ENCODE peak calls at places on chromosomes 7 and 10, in five cellular contexts. F, C, S, T and J are unnamed samples.

GRCh38 chr10:77513783-77514331 is 123.8 kb downstream of the KCNMA1 start:
- DNase-seq in C (no peak), F (peak; percentile 70), T (peak; percentile 61), S (peak; percentile 18), J (no peak)

GRCh38 chr7:149459201-149459539 is 1.7 kb downstream of the ZNF777 start:
- DNase-seq in T (no peak), F (no peak), C (no peak), S (no peak), J (no peak)

GRCh38 chr7:1856966-1857441 is 186.9 kb downstream of the ELFN1 start:
- DNase-seq in S (no peak), T (no peak), C (no peak), F (no peak), J (peak; percentile 46)

GRCh38 chr7:94696981-94697670 is 41.2 kb upstream of the SGCE start:
- DNase-seq in C (peak; percentile 48), F (peak; percentile 97), T (peak; percentile 29), S (peak; percentile 46), J (no peak)

GRCh38 chr7:122416316-122416925 is 111.9 kb upstream of the FEZF1 start:
- DNase-seq in F (no peak), C (no peak), T (no peak), S (no peak), J (no peak)

GRCh38 chr7:42175834-42176745 is 60.9 kb downstream of the GLI3 start:
- DNase-seq in S (no peak), T (no peak), F (no peak), C (no peak), J (no peak)

GRCh38 chr7:107854989-107855388 is 36.0 kb upstream of the DLD start:
- DNase-seq in S (no peak), T (no peak), C (no peak), F (peak; percentile 42), J (no peak)

GRCh38 chr10:53107711-53108110 is 335.1 kb upstream of the MBL2 start:
- DNase-seq in S (no peak), T (no peak), F (no peak), C (no peak), J (no peak)

GRCh38 chr10:91551856-91552255 is 81.0 kb downstream of the PPP1R3C start:
- DNase-seq in T (no peak), C (peak; percentile 77), S (peak; percentile 62), F (peak; percentile 86), J (no peak)

GRCh38 chr10:75243426-75243825 is 7.7 kb upstream of the COMTD1 start:
- DNase-seq in T (peak; percentile 63), F (no peak), C (no peak), S (no peak), J (no peak)

GRCh38 chr10:43110318-43111071 is 27.8 kb upstream of the CSGALNACT2 start:
- DNase-seq in C (peak; percentile 44), S (no peak), T (peak; percentile 36), F (peak; percentile 86), J (peak; percentile 47)

GRCh38 chr10:124530215-124530665 is 68.6 kb downstream of the LHPP start:
- DNase-seq in T (peak; percentile 91), C (peak; percentile 90), S (peak; percentile 87), F (peak; percentile 84), J (peak; percentile 91)

GRCh38 chr7:64990216-64990615 is 620 bp downstream of the ZNF117 start:
- DNase-seq in T (no peak), S (no peak), C (no peak), F (no peak), J (no peak)

GRCh38 chr7:44750921-44751571 is 2.4 kb downstream of the ZMIZ2 start:
- DNase-seq in S (no peak), T (peak; percentile 44), C (no peak), F (no peak), J (no peak)

GRCh38 chr7:114426824-114427223 is 12.2 kb downstream of the FOXP2 start:
- DNase-seq in T (no peak), F (peak; percentile 60), S (no peak), C (no peak), J (no peak)

GRCh38 chr10:120184547-120185337 is 272.3 kb upstream of the PLPP4 start:
- DNase-seq in T (no peak), F (no peak), S (no peak), C (no peak), J (no peak)

GRCh38 chr7:96308253-96308949 is 13.5 kb downstream of the SLC25A13 start:
- DNase-seq in S (no peak), C (no peak), F (no peak), T (no peak), J (no peak)

GRCh38 chr10:12954866-12955265 is 46.6 kb downstream of the CCDC3 start:
- DNase-seq in T (no peak), S (no peak), C (no peak), F (no peak), J (no peak)

GRCh38 chr10:67764012-67764822 is 68.2 kb upstream of the CTNNA3 start:
- DNase-seq in T (peak; percentile 96), S (peak; percentile 94), F (peak; percentile 94), C (peak; percentile 96), J (peak; percentile 89)

GRCh38 chr7:117157121-117157870 is 165.6 kb downstream of the WNT2 start:
- DNase-seq in T (no peak), C (peak; percentile 79), S (peak; percentile 40), F (peak; percentile 96), J (peak; percentile 41)

GRCh38 chr7:149686001-149686400 is 87.4 kb downstream of the ZNF467 start:
- DNase-seq in F (peak; percentile 93), S (no peak), T (no peak), C (no peak), J (no peak)

GRCh38 chr7:44196450-44196872 is 4.3 kb upstream of the YKT6 start:
- DNase-seq in C (peak; percentile 62), F (peak; percentile 69), T (no peak), S (peak; percentile 30), J (no peak)

GRCh38 chr10:22651276-22651980 is 63.0 kb downstream of the PIP4K2A start:
- DNase-seq in F (no peak), C (peak; percentile 52), T (no peak), S (no peak), J (peak; percentile 67)

GRCh38 chr10:67869996-67870395 is 14.5 kb upstream of the SIRT1 start:
- DNase-seq in F (no peak), C (no peak), T (no peak), S (no peak), J (no peak)

DNA sequence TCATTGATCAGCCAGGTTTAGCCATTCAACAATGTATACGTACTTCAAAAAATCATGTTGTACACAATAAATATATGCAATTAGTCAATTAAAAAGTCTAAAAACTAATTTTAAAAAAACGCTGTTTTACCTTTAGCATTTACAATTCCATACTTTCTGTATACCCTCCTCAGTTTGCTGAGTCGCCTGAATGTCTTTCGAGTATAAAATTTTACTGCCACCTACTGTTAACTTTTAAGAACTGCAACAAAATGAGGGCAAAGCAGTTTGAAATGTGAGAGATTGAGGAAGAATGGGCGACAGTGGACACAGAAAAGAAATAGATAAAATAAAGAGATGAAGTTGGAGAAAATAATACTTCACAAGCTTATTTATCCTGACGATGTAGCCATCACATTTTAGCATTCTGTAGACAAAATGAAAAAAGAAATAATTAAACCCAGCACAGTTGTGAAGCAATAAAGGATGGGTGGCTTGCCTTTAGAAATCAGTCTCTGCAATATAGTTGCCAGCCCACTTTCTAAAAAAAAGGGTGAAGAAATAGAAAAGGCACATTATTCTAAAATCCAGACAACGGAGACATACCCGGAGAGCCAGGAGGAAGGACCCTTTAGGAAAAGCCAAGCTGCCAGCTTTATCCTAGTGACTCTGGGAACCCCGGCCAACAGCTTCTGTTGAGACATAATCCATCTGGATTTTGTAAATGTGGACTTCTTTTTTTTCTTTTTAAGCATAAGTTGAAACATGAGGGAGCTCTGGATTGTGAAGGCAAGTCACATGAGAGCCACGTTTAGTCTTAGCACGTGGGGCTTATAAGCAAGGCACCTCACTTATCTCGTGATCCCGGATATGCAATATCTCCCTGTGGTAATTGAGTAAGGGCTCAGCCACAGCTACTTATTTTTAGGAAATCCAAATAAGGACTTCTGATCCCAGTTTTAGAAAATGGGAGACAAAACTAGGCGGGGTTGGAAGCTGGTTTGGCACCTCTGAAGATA is 110.9 kb upstream of the PTN start:
- DNase-seq in S (peak; percentile 34), T (peak; percentile 13), F (peak; percentile 98), C (peak; percentile 43), J (no peak)
- H3K27ac ChIP-seq in S (peak overlapping the region; percentile 18), T (peak overlapping the region; percentile 75), F (peak overlapping the region; percentile 99), C (no peak overlapping the region), J (no peak overlapping the region)

GRCh38 chr7:27106906-27107250 is 4.4 kb upstream of the HOXA2 start:
- DNase-seq in S (no peak), T (no peak), F (no peak), C (no peak), J (no peak)
- H3K4me3 ChIP-seq in S (peak overlapping the region; percentile 23), T (peak overlapping the region; percentile 21), F (no peak overlapping the region), C (no peak overlapping the region), J (peak overlapping the region; percentile 49)

DNA sequence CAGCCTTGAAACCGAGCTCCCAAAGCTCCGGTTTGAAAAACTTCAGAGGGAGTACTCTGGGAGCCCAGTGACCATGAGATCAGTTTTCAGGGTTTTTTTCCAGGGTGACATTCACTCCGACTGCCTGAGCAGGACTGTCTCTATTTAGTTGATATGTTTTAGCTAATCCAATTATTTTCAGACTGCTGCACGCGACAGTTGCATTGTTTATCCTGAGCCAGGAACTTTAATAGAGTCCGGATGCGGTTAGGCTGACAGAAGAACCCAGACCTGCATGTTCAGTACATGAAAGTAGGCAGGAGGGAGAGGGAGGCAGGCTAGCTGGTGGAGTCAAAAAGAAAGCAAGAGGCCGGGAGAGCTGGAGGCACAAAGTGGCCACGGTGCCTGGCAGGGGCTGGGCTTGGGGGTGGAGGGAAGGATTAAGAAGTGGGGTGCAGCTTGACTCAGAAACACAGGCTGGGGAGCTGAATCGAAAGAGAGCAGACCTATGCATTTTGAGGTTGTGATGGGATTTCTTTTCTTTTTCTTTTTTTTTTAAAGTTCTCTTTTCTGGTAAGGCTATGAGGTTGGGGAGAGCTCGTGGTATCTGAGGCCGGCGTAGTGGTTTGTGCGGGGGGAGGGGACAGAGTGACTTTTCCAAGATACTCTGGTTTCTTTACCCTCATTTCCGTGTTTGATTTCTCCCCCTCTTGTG is 5.7 kb downstream of the GATA3 start:
- DNase-seq in S (no peak), F (no peak), T (no peak), C (no peak), J (no peak)
- H3K27me3 ChIP-seq in S (peaks cover 91% of the 10 kb centered on the region), F (peaks cover 53% of the 10 kb centered on the region), T (peaks cover 99% of the 10 kb centered on the region), C (no peaks in the 10 kb centered on the region), J (peaks cover 70% of the 10 kb centered on the region)

GRCh38 chr7:28573751-28574295 is 161.5 kb downstream of the CREB5 start:
- DNase-seq in S (no peak), F (peak; percentile 18), C (no peak), T (no peak), J (no peak)

GRCh38 chr7:28571405-28571804 is 159.1 kb downstream of the CREB5 start:
- DNase-seq in F (no peak), C (no peak), S (no peak), T (no peak), J (no peak)

GRCh38 chr7:28575241-28575643 is 162.9 kb downstream of the CREB5 start:
- DNase-seq in T (no peak), S (no peak), F (peak; percentile 11), C (no peak), J (no peak)

GRCh38 chr7:28572321-28573058 is 160.2 kb downstream of the CREB5 start:
- DNase-seq in T (no peak), F (no peak), S (no peak), C (no peak), J (no peak)

DNA sequence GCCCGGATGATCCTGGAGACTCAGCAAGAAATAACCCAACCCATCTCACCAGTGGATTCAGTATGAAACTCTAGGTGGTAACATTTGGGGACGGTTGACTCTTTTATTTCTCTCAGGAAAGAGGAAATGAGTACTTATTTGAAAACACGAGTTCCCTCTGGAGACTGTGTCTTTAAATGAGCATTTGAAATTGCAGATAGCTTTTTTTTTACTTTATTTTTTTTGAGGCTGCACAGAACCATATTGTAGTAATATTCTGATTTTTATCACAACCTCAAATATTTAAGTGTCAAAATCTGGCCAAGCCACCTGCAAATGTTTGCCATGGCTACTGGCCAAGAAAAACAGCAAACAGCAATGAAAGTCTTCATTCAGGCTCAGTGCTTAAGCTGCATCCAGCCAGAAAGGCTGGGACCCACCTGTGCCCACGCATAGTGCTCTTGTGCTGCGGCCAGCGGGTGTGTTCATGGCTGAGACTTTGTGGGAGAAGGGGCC is 160.8 kb downstream of the CREB5 start:
- DNase-seq in T (peak; percentile 12), S (peak; percentile 58), F (peak; percentile 61), C (no peak), J (no peak)
- H3K27ac ChIP-seq in T (no peak overlapping the region), S (no peak overlapping the region), F (no peak overlapping the region), C (no peak overlapping the region), J (no peak overlapping the region)